ENCODE peak calls at places on chromosomes 7 and 10, in four cellular contexts. S is NCI-H187 treated with DMSO at 0.1 percent for 48 hours, H is ovary, Z is cardiac muscle cell. M is an unnamed sample.

GRCh38 chr10:69716711-69717560 is 84.8 kb upstream of the COL13A1 start:
- DNase-seq in S (no peak), H (no peak), Z (peak; percentile 89), M (no peak)

GRCh38 chr10:10434312-10434711 is 583.4 kb upstream of the CELF2 start:
- DNase-seq in S (no peak), H (no peak), Z (no peak), M (no peak)

GRCh38 chr10:32180354-32181280 is 124.4 kb upstream of the KIF5B start:
- DNase-seq in H (no peak), Z (no peak), S (no peak), M (peak; percentile 2)

GRCh38 chr10:51231754-51232153 is 157.5 kb downstream of the PRKG1 start:
- DNase-seq in S (no peak), H (no peak), Z (no peak), M (no peak)

GRCh38 chr7:158924956-158925355 is 68.6 kb downstream of the DYNC2I1 start:
- DNase-seq in H (no peak), S (no peak), Z (no peak), M (no peak)

GRCh38 chr10:48251525-48252353 is 22.8 kb downstream of the FRMPD2 start:
- DNase-seq in S (no peak), H (no peak), Z (peak; percentile 60), M (no peak)

GRCh38 chr10:22022257-22023051 is 18.9 kb upstream of the DNAJC1 start:
- DNase-seq in H (no peak), S (no peak), Z (peak; percentile 86), M (no peak)

GRCh38 chr10:60148266-60148840 is 241.3 kb downstream of the ANK3 start:
- DNase-seq in H (no peak), Z (no peak), S (no peak), M (no peak)

GRCh38 chr10:103841519-103841918 is 13.9 kb downstream of the SH3PXD2A start:
- DNase-seq in H (no peak), S (no peak), Z (no peak), M (no peak)

GRCh38 chr7:22576941-22577927 is 77.2 kb upstream of the STEAP1B start:
- DNase-seq in S (no peak), Z (no peak), H (peak; percentile 23), M (peak; percentile 74)

GRCh38 chr7:43588477-43589132 is 5.7 kb downstream of the STK17A start:
- DNase-seq in S (no peak), H (no peak), Z (no peak), M (no peak)

GRCh38 chr10:37488792-37489657 is 363.6 kb downstream of the ANKRD30A start:
- DNase-seq in S (no peak), H (no peak), Z (no peak), M (no peak)

GRCh38 chr7:12303507-12303906 is 92.4 kb downstream of the TMEM106B start:
- DNase-seq in S (no peak), Z (no peak), H (no peak), M (no peak)

GRCh38 chr10:73376679-73377078 is 18.0 kb upstream of the CFAP70 start:
- DNase-seq in S (no peak), H (no peak), Z (no peak), M (no peak)

GRCh38 chr7:64642046-64642445 is 23.9 kb upstream of the ZNF107 start:
- DNase-seq in S (no peak), Z (no peak), H (no peak), M (no peak)

GRCh38 chr10:102422586-102423129 is 2.0 kb downstream of the FBXL15 start:
- DNase-seq in Z (peak; percentile 79), S (no peak), H (peak; percentile 58), M (peak; percentile 89)

M was measured in tibial artery.